ENCODE peak calls at places on chromosome 7, in ten cellular contexts. O is pancreas, X is Karpas-422, U is psoas muscle, B is HepG2, H is PC-3, D is right atrium auricular region, Y is neural progenitor cell, I is transverse colon, E is cardiac muscle cell. P is an unnamed sample.

GRCh38 chr7:130152270-130153141 is 52.7 kb downstream of the TMEM209 start:
- DNase-seq in O (no peak), X (no peak), U (no peak), B (no peak), H (no peak), D (no peak), Y (no peak), I (no peak), E (peak; percentile 53), P (no peak)

GRCh38 chr7:155427411-155428038 is 30.4 kb upstream of the EN2 start:
- DNase-seq in O (peak; percentile 28), X (no peak), U (no peak), B (no peak), H (no peak), D (no peak), Y (no peak), I (no peak), E (no peak), P (no peak)

GRCh38 chr7:55032069-55032699 is 13.4 kb downstream of the EGFR start:
- DNase-seq in O (no peak), X (no peak), U (no peak), B (no peak), H (no peak), D (no peak), Y (no peak), I (no peak), E (no peak), P (no peak)

GRCh38 chr7:84746347-84746746 is 440.5 kb downstream of the SEMA3D start:
- DNase-seq in O (no peak), X (no peak), U (no peak), B (no peak), H (no peak), D (no peak), Y (no peak), I (no peak), E (peak; percentile 21), P (peak; percentile 90)

GRCh38 chr7:134905375-134905774 is 80.9 kb upstream of the AGBL3 start:
- DNase-seq in O (no peak), X (no peak), U (peak; percentile 54), B (no peak), H (no peak), D (peak; percentile 80), Y (no peak), I (peak; percentile 39), E (peak; percentile 96), P (peak; percentile 80)

GRCh38 chr7:139968931-139969330 is 93.8 kb downstream of the PARP12 start:
- DNase-seq in O (no peak), X (no peak), U (no peak), B (no peak), H (no peak), D (no peak), Y (no peak), I (no peak), E (no peak), P (no peak)

GRCh38 chr7:153401795-153402720 is 642.5 kb downstream of the ACTR3B start:
- DNase-seq in O (no peak), X (no peak), U (no peak), B (no peak), H (no peak), D (no peak), Y (no peak), I (no peak), E (no peak), P (no peak)

GRCh38 chr7:133315332-133316040 is 62.6 kb downstream of the EXOC4 start:
- DNase-seq in O (no peak), X (no peak), U (no peak), B (no peak), H (no peak), D (no peak), Y (no peak), I (no peak), E (peak; percentile 35), P (no peak)

GRCh38 chr7:143345428-143345900 is 17.0 kb downstream of the FAM131B start:
- DNase-seq in O (peak; percentile 56), X (no peak), U (peak; percentile 62), B (no peak), H (no peak), D (no peak), Y (peak; percentile 88), I (peak; percentile 70), E (peak; percentile 37), P (no peak)

GRCh38 chr7:5699467-5699866 is 82.0 kb downstream of the RNF216 start:
- DNase-seq in O (no peak), X (peak; percentile 42), U (no peak), B (no peak), H (no peak), D (no peak), Y (no peak), I (no peak), E (no peak), P (peak; percentile 40)

GRCh38 chr7:5699951-5700384 is 81.5 kb downstream of the RNF216 start:
- DNase-seq in O (no peak), X (peak; percentile 91), U (no peak), B (no peak), H (no peak), D (no peak), Y (peak; percentile 25), I (peak; percentile 35), E (no peak), P (no peak)

GRCh38 chr7:5702876-5703571 is 78.4 kb downstream of the RNF216 start:
- DNase-seq in O (peak; percentile 61), X (peak; percentile 82), U (no peak), B (no peak), H (peak; percentile 52), D (no peak), Y (no peak), I (no peak), E (no peak), P (no peak)

GRCh38 chr7:5700391-5700985 is 81.0 kb downstream of the RNF216 start:
- DNase-seq in O (no peak), X (no peak), U (no peak), B (no peak), H (no peak), D (no peak), Y (no peak), I (no peak), E (no peak), P (no peak)

GRCh38 chr7:5701085-5701914 is 80.2 kb downstream of the RNF216 start:
- DNase-seq in O (no peak), X (peak; percentile 46), U (no peak), B (no peak), H (no peak), D (no peak), Y (no peak), I (no peak), E (no peak), P (no peak)
- H3K4me1 ChIP-seq in O (peaks cover 36% of the 10 kb centered on the region), X (peaks cover 86% of the 10 kb centered on the region), U (peaks cover 32% of the 10 kb centered on the region), B (peaks cover 7% of the 10 kb centered on the region), H (peaks cover 17% of the 10 kb centered on the region), D (peaks cover 75% of the 10 kb centered on the region), Y (peaks cover 13% of the 10 kb centered on the region), I (peaks cover 60% of the 10 kb centered on the region), E (peaks cover 76% of the 10 kb centered on the region), P (peaks cover 13% of the 10 kb centered on the region)

GRCh38 chr7:156638443-156639077 is 2.0 kb upstream of the RNF32 start:
- DNase-seq in O (no peak), X (no peak), U (no peak), B (no peak), H (no peak), D (no peak), Y (no peak), I (no peak), E (no peak), P (no peak)

GRCh38 chr7:156642306-156643045 is 1.9 kb downstream of the RNF32 start:
- DNase-seq in O (no peak), X (no peak), U (no peak), B (no peak), H (no peak), D (no peak), Y (no peak), I (no peak), E (no peak), P (no peak)

GRCh38 chr7:156639426-156640256 is 933 bp upstream of the RNF32 start:
- DNase-seq in O (peak; percentile 68), X (no peak), U (peak; percentile 59), B (no peak), H (no peak), D (no peak), Y (peak; percentile 10), I (peak; percentile 14), E (peak; percentile 11), P (no peak)

GRCh38 chr7:156640257-156640948 is at the start of gene RNF32:
- DNase-seq in O (peak; percentile 99), X (peak; percentile 98), U (peak; percentile 96), B (no peak), H (peak; percentile 90), D (peak; percentile 91), Y (peak; percentile 96), I (peak; percentile 98), E (peak; percentile 95), P (peak; percentile 87)

DNA sequence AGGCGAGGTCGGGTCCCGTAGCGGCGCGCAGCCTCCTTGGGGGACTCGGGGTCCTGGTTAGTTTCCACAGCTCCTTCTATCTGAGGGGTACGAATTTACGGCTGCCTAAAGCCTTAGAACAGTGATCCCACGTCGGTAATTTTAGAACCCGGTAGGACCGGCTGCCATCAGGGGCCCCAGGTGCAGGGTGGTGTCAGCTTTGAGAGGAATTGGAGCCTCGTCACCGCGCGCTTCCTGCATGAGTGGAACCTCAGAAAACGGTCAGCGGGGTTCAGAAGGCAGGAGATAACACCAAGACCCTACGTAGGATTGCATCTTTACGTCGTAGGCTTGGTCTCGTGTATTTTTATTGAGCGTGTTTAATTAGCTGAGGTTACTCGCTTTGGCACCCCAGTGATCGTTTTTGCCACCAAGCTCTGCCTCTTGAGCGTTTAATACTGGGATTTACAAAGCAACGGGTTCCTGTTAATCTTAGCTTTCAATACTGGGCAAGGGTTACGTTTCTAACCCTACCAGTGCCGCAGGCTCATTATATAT is 443 bp downstream of the RNF32 start:
- DNase-seq in O (no peak), X (peak; percentile 91), U (peak; percentile 62), B (no peak), H (peak; percentile 47), D (no peak), Y (no peak), I (peak; percentile 68), E (peak; percentile 35), P (no peak)
- H3K4me3 ChIP-seq in O (peak overlapping the region; percentile 89), X (peak overlapping the region; percentile 87), U (peak overlapping the region; percentile 86), B (no peak overlapping the region), H (peak overlapping the region; percentile 83), D (peak overlapping the region; percentile 66), Y (peak overlapping the region; percentile 58), I (peak overlapping the region; percentile 50), E (peak overlapping the region; percentile 65), P (peak overlapping the region; percentile 70)

GRCh38 chr7:112206238-112207105 is at the start of the genes DOCK4 and ZNF277:
- DNase-seq in O (peak; percentile 98), X (peak; percentile 100), U (peak; percentile 99), B (peak; percentile 97), H (peak; percentile 99), D (peak; percentile 99), Y (peak; percentile 100), I (peak; percentile 99), E (peak; percentile 100), P (peak; percentile 100)
- H3K27ac ChIP-seq in O (peak within 1 kb of the TSS; percentile 92), X (no peak within 1 kb of the TSS), U (peak within 1 kb of the TSS; percentile 90), B (peak within 1 kb of the TSS; percentile 84), H (peak within 1 kb of the TSS; percentile 35), D (peak within 1 kb of the TSS; percentile 88), Y (peak within 1 kb of the TSS; percentile 89), I (peak within 1 kb of the TSS; percentile 91), E (peak within 1 kb of the TSS; percentile 61), P (peak within 1 kb of the TSS; percentile 39)

DNA sequence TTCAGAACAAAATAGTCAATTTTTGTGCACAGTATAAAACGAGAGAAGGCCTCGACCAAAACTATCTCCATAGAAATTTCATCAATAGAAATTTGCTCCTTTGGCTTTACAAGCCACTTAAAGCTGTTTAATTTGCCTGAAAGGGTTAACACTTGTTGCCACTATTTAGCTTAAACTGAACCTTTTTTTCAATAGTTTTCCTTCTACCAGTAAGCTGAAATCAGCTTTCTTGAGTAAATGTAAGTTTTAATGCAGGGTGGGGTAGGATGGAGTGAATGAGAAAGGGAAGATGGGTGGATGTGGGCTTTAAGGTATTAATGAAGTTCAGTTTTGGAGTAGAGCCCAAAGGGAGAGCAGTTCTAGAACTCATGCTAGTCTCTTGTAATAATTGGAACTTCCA is 39.5 kb downstream of the ARL4A start:
- DNase-seq in O (no peak), X (no peak), U (no peak), B (no peak), H (no peak), D (no peak), Y (no peak), I (no peak), E (no peak), P (no peak)
- H3K4me1 ChIP-seq in O (no peaks in the 10 kb centered on the region), X (no peaks in the 10 kb centered on the region), U (peaks cover 5% of the 10 kb centered on the region), B (peaks cover 5% of the 10 kb centered on the region), H (peaks cover 10% of the 10 kb centered on the region), D (peaks cover 36% of the 10 kb centered on the region), Y (peaks cover 21% of the 10 kb centered on the region), I (peaks cover 24% of the 10 kb centered on the region), E (no peaks in the 10 kb centered on the region), P (peaks cover 5% of the 10 kb centered on the region)